ENCODE peak calls at places on chromosome 3, in four cellular contexts. Q is H9, Z is H1, S is neuronal stem cell. G is an unnamed sample.

GRCh38 chr3:79968418-79968817 is 200.6 kb upstream of the ROBO1 start:
- DNase-seq in Q (no peak), Z (no peak), S (no peak), G (no peak)

GRCh38 chr3:196120291-196120951 is 38.5 kb upstream of the TFRC start:
- DNase-seq in Q (no peak), Z (no peak), S (no peak), G (no peak)

GRCh38 chr3:27686642-27687041 is 35.5 kb downstream of the EOMES start:
- DNase-seq in Z (no peak), Q (no peak), S (no peak), G (no peak)

GRCh38 chr3:116394365-116394764 is 50.9 kb downstream of the LSAMP start:
- DNase-seq in S (no peak), Z (no peak), Q (no peak), G (no peak)

GRCh38 chr3:46675426-46675825 is 18.1 kb downstream of the ALS2CL start:
- DNase-seq in Q (no peak), S (no peak), Z (no peak), G (no peak)

GRCh38 chr3:54917172-54917571 is 10.7 kb downstream of the LRTM1 start:
- DNase-seq in Q (no peak), Z (no peak), S (no peak), G (no peak)

GRCh38 chr3:114319453-114319852 is 25.6 kb downstream of the TIGIT start:
- DNase-seq in S (peak), Z (no peak), Q (peak), G (peak)

GRCh38 chr3:194269610-194270145 is 81.5 kb downstream of the CPN2 start:
- DNase-seq in Z (peak), Q (peak), S (no peak), G (peak)

GRCh38 chr3:142623209-142623608 is 27.0 kb downstream of the PLS1 start:
- DNase-seq in S (no peak), Z (no peak), Q (no peak), G (no peak)

GRCh38 chr3:112132975-112133448 is at the start of gene GCSAM:
- DNase-seq in Z (no peak), Q (no peak), S (no peak), G (no peak)

GRCh38 chr3:142853270-142854163 is 35.4 kb downstream of the PCOLCE2 start:
- DNase-seq in Z (no peak), Q (no peak), S (no peak), G (no peak)

GRCh38 chr3:116440196-116440595 is 5.1 kb downstream of the LSAMP start:
- DNase-seq in S (no peak), Q (no peak), Z (no peak), G (peak)

GRCh38 chr3:119258915-119259314 is 18.2 kb upstream of the B4GALT4 start:
- DNase-seq in Q (no peak), Z (no peak), S (no peak), G (no peak)

GRCh38 chr3:139261754-139262632 is 81.8 kb upstream of the MRPS22 start:
- DNase-seq in Q (no peak), Z (peak), S (no peak), G (no peak)

GRCh38 chr3:143536817-143537535 is 311.3 kb downstream of the SLC9A9 start:
- DNase-seq in Z (no peak), S (no peak), Q (no peak), G (no peak)

GRCh38 chr3:149437286-149437685 is 37.2 kb upstream of the TM4SF4 start:
- DNase-seq in S (no peak), Q (no peak), Z (no peak), G (no peak)

GRCh38 chr3:132641837-132642538 is 17.6 kb downstream of the ACAD11 start:
- DNase-seq in Q (no peak), S (peak), Z (no peak), G (peak)

GRCh38 chr3:23372296-23372695 is 169.2 kb downstream of the UBE2E2 start:
- DNase-seq in Q (no peak), S (no peak), Z (no peak), G (peak)

GRCh38 chr3:96966181-96966929 is 152.0 kb downstream of the EPHA6 start:
- DNase-seq in Z (no peak), S (no peak), Q (no peak), G (no peak)

GRCh38 chr3:134419214-134419965 is 45.1 kb upstream of the AMOTL2 start:
- DNase-seq in Z (no peak), Q (no peak), S (no peak), G (no peak)

GRCh38 chr3:195209836-195210551 is 61.0 kb downstream of the XXYLT1 start:
- DNase-seq in Q (no peak), S (no peak), Z (peak), G (peak)

GRCh38 chr3:58015524-58015915 is 7.3 kb downstream of the FLNB start:
- DNase-seq in S (no peak), Q (no peak), Z (no peak), G (no peak)

GRCh38 chr3:58012302-58012701 is 4.1 kb downstream of the FLNB start:
- DNase-seq in Q (no peak), S (no peak), Z (no peak), G (no peak)

GRCh38 chr3:58013099-58013498 is 4.9 kb downstream of the FLNB start:
- DNase-seq in Z (no peak), S (no peak), Q (no peak), G (peak)

GRCh38 chr3:58011580-58011979 is 3.4 kb downstream of the FLNB start:
- DNase-seq in Z (no peak), S (no peak), Q (no peak), G (no peak)

DNA sequence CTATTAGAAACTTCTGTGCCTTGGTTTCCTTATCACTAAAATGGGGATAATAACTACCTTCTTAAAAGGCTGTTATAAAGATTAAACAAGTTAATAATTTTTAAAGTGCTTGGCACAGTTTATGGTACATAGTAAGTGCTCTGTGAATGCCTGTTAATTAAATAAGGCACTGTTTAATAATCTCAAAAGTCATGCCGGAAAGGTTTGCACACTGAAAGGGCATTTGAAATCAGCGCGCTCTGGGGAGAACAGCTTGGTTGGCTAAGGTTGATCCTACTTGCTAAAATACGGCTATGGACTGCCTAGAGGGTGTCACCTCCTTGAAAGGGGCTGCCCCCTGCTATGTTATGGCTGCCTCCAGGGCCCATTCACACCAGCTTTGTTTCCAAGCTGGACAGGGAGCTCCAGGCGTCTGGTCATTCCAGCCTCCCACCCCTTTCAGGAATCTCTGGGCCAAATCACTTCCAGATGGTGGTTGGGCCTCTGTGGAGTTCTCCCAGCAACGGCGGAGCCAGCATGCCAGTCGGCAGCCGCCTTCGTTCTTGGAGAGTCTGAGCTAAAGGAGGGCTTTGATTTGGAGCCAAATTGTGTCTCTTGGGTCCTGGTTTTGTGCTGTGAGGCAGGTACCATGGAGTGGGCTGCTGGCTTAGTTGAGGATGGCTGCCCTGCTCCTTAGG is 5.9 kb downstream of the FLNB start:
- DNase-seq in Q (no peak), S (no peak), Z (no peak), G (peak)
- H3K4me2 ChIP-seq in Q (no peak), S (no peak), Z (no peak), G (peak)

GRCh38 chr3:128504533-128504915 is 11.5 kb upstream of the GATA2 start:
- DNase-seq in Z (no peak), Q (peak), S (no peak), G (no peak)
- H3K9ac ChIP-seq in Z (no peak), Q (no peak), S (no peak), G (no peak)

GRCh38 chr3:121660356-121661171 is at the start of gene HCLS1:
- DNase-seq in Q (no peak), S (no peak), Z (no peak), G (no peak)
- H2BK12ac ChIP-seq in Q (no peak), S (no peak), Z (peak), G (no peak)

GRCh38 chr3:185153170-185153733 is 392 bp upstream of the C3orf70 start:
- DNase-seq in Q (peak), S (peak), Z (peak), G (peak)

GRCh38 chr3:185153861-185154629 is 1.2 kb upstream of the C3orf70 start:
- DNase-seq in Z (peak), Q (peak), S (no peak), G (no peak)

GRCh38 chr3:185151101-185151958 is 1.5 kb downstream of the C3orf70 start:
- DNase-seq in S (no peak), Q (no peak), Z (no peak), G (no peak)

GRCh38 chr3:185151959-185152432 is 864 bp downstream of the C3orf70 start:
- DNase-seq in Z (no peak), Q (no peak), S (no peak), G (no peak)

GRCh38 chr3:185152433-185153169 is at the start of gene C3orf70:
- DNase-seq in S (peak), Q (peak), Z (peak), G (peak)
- H3K4me2 ChIP-seq in S (peak), Q (peak), Z (peak), G (peak)

GRCh38 chr3:129399895-129400357 is 28.5 kb downstream of the EFCAB12 start:
- DNase-seq in Z (no peak), Q (no peak), S (no peak), G (peak)
- H3K9ac ChIP-seq in Z (no peak), Q (no peak), S (no peak), G (peak)

DNA sequence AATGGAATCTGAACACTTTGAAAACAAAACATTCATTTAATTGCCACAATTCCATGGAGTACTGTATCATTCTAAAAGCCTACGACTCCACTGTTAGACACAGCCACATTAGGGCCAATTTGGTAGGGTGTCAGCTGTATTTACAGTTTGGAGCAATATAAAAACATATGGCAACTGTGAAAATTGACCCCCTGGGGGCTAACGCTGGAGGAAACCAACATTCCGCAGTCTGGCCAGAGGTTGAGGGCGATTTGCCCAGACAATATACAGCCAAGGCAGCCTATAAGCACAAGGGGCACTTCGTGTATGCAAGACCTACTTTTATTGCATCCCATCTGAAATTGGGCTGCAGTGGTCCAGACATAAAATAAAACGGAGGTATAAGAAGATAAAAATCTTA is 476.5 kb upstream of the WNT5A start:
- DNase-seq in S (no peak), Q (no peak), Z (no peak), G (no peak)
- H2BK12ac ChIP-seq in S (no peak), Q (no peak), Z (no peak), G (no peak)

GRCh38 chr3:181952221-181952620 is 240.5 kb downstream of the SOX2 start:
- DNase-seq in S (no peak), Q (no peak), Z (no peak), G (no peak)

GRCh38 chr3:181956122-181956521 is 244.4 kb downstream of the SOX2 start:
- DNase-seq in Z (no peak), Q (no peak), S (no peak), G (no peak)

DNA sequence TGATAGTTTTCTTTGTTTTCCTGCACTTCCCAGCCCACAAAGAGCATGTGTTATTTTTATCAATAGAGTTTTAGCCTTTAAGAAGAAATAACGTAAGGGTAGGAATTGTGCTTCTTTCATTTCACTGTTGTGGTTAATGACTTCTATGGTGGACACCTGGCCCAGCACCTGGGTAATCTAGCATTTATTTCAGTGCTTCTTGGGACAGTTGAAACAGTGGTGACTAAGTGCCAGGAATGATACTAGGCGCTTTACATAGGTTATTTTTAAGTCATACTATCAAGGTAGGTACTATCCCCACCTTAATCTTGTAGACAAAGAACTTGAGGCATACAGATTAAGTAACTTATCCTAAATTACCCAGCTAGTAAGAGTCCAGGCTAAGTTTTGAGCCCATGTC is 243.8 kb downstream of the SOX2 start:
- DNase-seq in S (no peak), Q (no peak), Z (no peak), G (no peak)
- H3K4me2 ChIP-seq in S (no peak), Q (no peak), Z (no peak), G (no peak)

GRCh38 chr3:43418601-43419272 is 132.4 kb downstream of the SNRK start:
- DNase-seq in Q (no peak), S (no peak), Z (no peak), G (no peak)
- H3K9ac ChIP-seq in Q (no peak), S (no peak), Z (no peak), G (no peak)